ENCODE peak calls at places on chromosomes 6 and 20, in ten cellular contexts. E is NCI-H146; N is lower lobe of right lung; R is EH; Z is stromal cell of bone marrow; A is DND-41; I is AG09309; J is activated B cell treated with CpG ODN at 0.5 μM for 24 hours; K is effector CD4-positive, alpha-beta T cell; M is NCI-H524. S is an unnamed sample.

GRCh38 chr20:20744170-20744725 is 31.8 kb upstream of the RALGAPA2 start:
- DNase-seq in E (peak), N (no peak), R (no peak), Z (no peak), A (no peak), I (no peak), J (no peak), K (no peak), M (no peak), S (no peak)

GRCh38 chr20:16455296-16455695 is 118.0 kb downstream of the KIF16B start:
- DNase-seq in E (no peak), N (no peak), R (no peak), Z (no peak), A (no peak), I (no peak), J (no peak), K (no peak), M (no peak), S (no peak)

GRCh38 chr20:45041464-45042337 is 59.2 kb downstream of the KCNS1 start:
- DNase-seq in E (peak), N (no peak), R (peak), Z (no peak), A (no peak), I (no peak), J (no peak), K (no peak), M (no peak), S (no peak)

GRCh38 chr20:59579404-59580207 is 24.7 kb upstream of the PHACTR3 start:
- DNase-seq in E (no peak), N (no peak), R (no peak), Z (no peak), A (no peak), I (no peak), J (no peak), K (no peak), M (no peak), S (no peak)

GRCh38 chr6:35427851-35428321 is 24.3 kb upstream of the FANCE start:
- DNase-seq in E (no peak), N (no peak), R (peak), Z (peak), A (no peak), I (no peak), J (no peak), K (no peak), M (no peak), S (no peak)

GRCh38 chr20:47762699-47763098 is 22.6 kb downstream of the SULF2 start:
- DNase-seq in E (no peak), N (no peak), R (no peak), Z (no peak), A (no peak), I (no peak), J (no peak), K (no peak), M (no peak), S (no peak)

GRCh38 chr6:140921366-140922226 is 1211.1 kb upstream of the GJE1 start:
- DNase-seq in E (peak), N (no peak), R (peak), Z (peak), A (no peak), I (peak), J (no peak), K (no peak), M (peak), S (peak)

GRCh38 chr6:40630046-40630445 is 42.9 kb upstream of the LRFN2 start:
- DNase-seq in E (no peak), N (no peak), R (no peak), Z (no peak), A (no peak), I (no peak), J (no peak), K (no peak), M (no peak), S (no peak)

GRCh38 chr20:48163521-48163920 is 378.2 kb upstream of the SULF2 start:
- DNase-seq in E (no peak), N (no peak), R (no peak), Z (no peak), A (no peak), I (no peak), J (no peak), K (no peak), M (no peak), S (no peak)

GRCh38 chr20:7843613-7844012 is 96.6 kb downstream of the HAO1 start:
- DNase-seq in E (no peak), N (no peak), R (peak), Z (peak), A (no peak), I (peak), J (no peak), K (no peak), M (no peak), S (no peak)

GRCh38 chr6:79146426-79146825 is 68.4 kb upstream of the PHIP start:
- DNase-seq in E (no peak), N (no peak), R (no peak), Z (no peak), A (no peak), I (no peak), J (no peak), K (no peak), M (no peak), S (no peak)

GRCh38 chr6:7101290-7101689 is 6.5 kb upstream of the RREB1 start:
- DNase-seq in E (no peak), N (no peak), R (no peak), Z (no peak), A (no peak), I (no peak), J (no peak), K (no peak), M (no peak), S (no peak)

GRCh38 chr20:32651537-32651936 is 22.2 kb downstream of the C20orf203 start:
- DNase-seq in E (no peak), N (no peak), R (no peak), Z (no peak), A (no peak), I (no peak), J (no peak), K (no peak), M (peak), S (no peak)

GRCh38 chr6:33249732-33250625 is 21.7 kb downstream of the VPS52 start:
- DNase-seq in E (no peak), N (no peak), R (peak), Z (peak), A (no peak), I (no peak), J (peak), K (no peak), M (peak), S (no peak)

GRCh38 chr6:34441526-34441925 is 15.7 kb upstream of the RPS10 start:
- DNase-seq in E (no peak), N (no peak), R (no peak), Z (no peak), A (peak), I (no peak), J (no peak), K (no peak), M (no peak), S (no peak)

GRCh38 chr6:41638801-41639555 is 710 bp downstream of the MDFI start:
- DNase-seq in E (no peak), N (peak), R (no peak), Z (no peak), A (no peak), I (no peak), J (no peak), K (no peak), M (no peak), S (no peak)

GRCh38 chr6:42963855-42964605 is 3.5 kb downstream of the GNMT start:
- DNase-seq in E (no peak), N (no peak), R (peak), Z (no peak), A (peak), I (no peak), J (no peak), K (no peak), M (peak), S (peak)

GRCh38 chr6:157867155-157867559 is 44.1 kb downstream of the SNX9 start:
- DNase-seq in E (no peak), N (no peak), R (peak), Z (no peak), A (no peak), I (no peak), J (no peak), K (no peak), M (no peak), S (no peak)

GRCh38 chr6:158718431-158719126 is 68.7 kb downstream of the SYTL3 start:
- DNase-seq in E (peak), N (no peak), R (no peak), Z (no peak), A (no peak), I (no peak), J (no peak), K (no peak), M (peak), S (no peak)

GRCh38 chr6:124676033-124676432 is 286.2 kb upstream of the RNF217 start:
- DNase-seq in E (no peak), N (no peak), R (peak), Z (peak), A (no peak), I (no peak), J (no peak), K (no peak), M (no peak), S (no peak)

GRCh38 chr6:16409531-16410441 is 171.4 kb downstream of the GMPR start:
- DNase-seq in E (peak), N (peak), R (peak), Z (no peak), A (peak), I (no peak), J (peak), K (peak), M (peak), S (peak)

GRCh38 chr6:162124710-162125435 is 602.7 kb downstream of the PRKN start:
- DNase-seq in E (no peak), N (no peak), R (no peak), Z (no peak), A (no peak), I (no peak), J (no peak), K (no peak), M (no peak), S (no peak)